ENCODE peak calls at places on chromosomes 3 and 15, in six cellular contexts. P is ACHN; Y is lung microvascular endothelial cell; G is CD4-positive, CD25-positive, alpha-beta regulatory T cell; X is chondrocyte; K is activated CD8-positive, alpha-beta memory T cell treated with anti-CD3 and anti-CD28 coated beads for 48 hours. M is an unnamed sample.

GRCh38 chr15:86916671-86917450 is 837.2 kb downstream of the AGBL1 start:
- DNase-seq in P (no peak), Y (no peak), G (no peak), X (no peak), K (no peak), M (no peak)

GRCh38 chr15:70974004-70974832 is 81.6 kb downstream of the LRRC49 start:
- DNase-seq in P (peak), Y (peak), G (peak), X (no peak), K (no peak), M (no peak)

GRCh38 chr3:129723558-129724324 is 117.3 kb upstream of the PLXND1 start:
- DNase-seq in P (no peak), Y (peak), G (no peak), X (no peak), K (no peak), M (no peak)

GRCh38 chr3:76352069-76352847 is 566.9 kb upstream of the ZNF717 start:
- DNase-seq in P (no peak), Y (no peak), G (no peak), X (no peak), K (no peak), M (no peak)

GRCh38 chr3:97838393-97838792 is 16.6 kb downstream of the CRYBG3 start:
- DNase-seq in P (no peak), Y (no peak), G (no peak), X (no peak), K (no peak), M (no peak)

GRCh38 chr15:45498701-45499100 is 23.9 kb downstream of the SLC30A4 start:
- DNase-seq in P (no peak), Y (no peak), G (no peak), X (no peak), K (no peak), M (no peak)

GRCh38 chr3:139679218-139679617 is 1.4 kb upstream of the NMNAT3 start:
- DNase-seq in P (no peak), Y (no peak), G (no peak), X (no peak), K (no peak), M (no peak)

GRCh38 chr3:100710355-100711198 is 1.3 kb downstream of the TFG start:
- DNase-seq in P (peak), Y (peak), G (peak), X (no peak), K (peak), M (peak)

GRCh38 chr3:124234852-124235252 is 242.9 kb upstream of the ROPN1 start:
- DNase-seq in P (no peak), Y (peak), G (no peak), X (no peak), K (no peak), M (no peak)

GRCh38 chr3:193563999-193564398 is 9.3 kb upstream of the ATP13A4 start:
- DNase-seq in P (peak), Y (peak), G (peak), X (no peak), K (no peak), M (no peak)

GRCh38 chr3:188361888-188362287 is 207.9 kb downstream of the LPP start:
- DNase-seq in P (no peak), Y (no peak), G (peak), X (no peak), K (no peak), M (no peak)

GRCh38 chr15:69946870-69947269 is 150.8 kb downstream of the TLE3 start:
- DNase-seq in P (no peak), Y (no peak), G (no peak), X (no peak), K (no peak), M (no peak)

GRCh38 chr3:156010829-156011228 is 109.5 kb upstream of the KCNAB1 start:
- DNase-seq in P (peak), Y (no peak), G (no peak), X (no peak), K (no peak), M (no peak)